ENCODE peak calls at places on chromosome 17, in seven cellular contexts. A is NCI-H1105; L is nephron progenitor cell; G is activated CD4-positive, CD25-positive, alpha-beta regulatory T cell; V is posterior vena cava; C is NCI-H524; O is cardiac fibroblast. D is an unnamed sample.

GRCh38 chr17:73371285-73371684 is 59.5 kb upstream of the CDC42EP4 start:
- DNase-seq in A (no peak), L (no peak), G (no peak), V (no peak), C (no peak), O (peak), D (peak)

GRCh38 chr17:30398328-30399041 is 19.8 kb downstream of the CPD start:
- DNase-seq in A (no peak), L (no peak), G (no peak), V (no peak), C (no peak), O (no peak), D (no peak)

GRCh38 chr17:81809556-81809998 is 5.6 kb downstream of the GCGR start:
- DNase-seq in A (no peak), L (no peak), G (no peak), V (no peak), C (no peak), O (no peak), D (no peak)

GRCh38 chr17:38918129-38918913 is 7.1 kb upstream of the LASP1NB start:
- DNase-seq in A (no peak), L (no peak), G (no peak), V (no peak), C (no peak), O (no peak), D (no peak)

GRCh38 chr17:79330696-79331095 is 256.1 kb downstream of the ENGASE start:
- DNase-seq in A (no peak), L (no peak), G (no peak), V (no peak), C (no peak), O (no peak), D (no peak)

GRCh38 chr17:75103601-75104554 is 5.9 kb upstream of the ARMC7 start:
- DNase-seq in A (no peak), L (no peak), G (no peak), V (no peak), C (no peak), O (no peak), D (no peak)

GRCh38 chr17:83193336-83194188 is 114.2 kb downstream of the METRNL start:
- DNase-seq in A (no peak), L (no peak), G (no peak), V (peak), C (no peak), O (no peak), D (no peak)

GRCh38 chr17:48812001-48812400 is 5.0 kb downstream of the TTLL6 start:
- DNase-seq in A (no peak), L (no peak), G (no peak), V (no peak), C (no peak), O (no peak), D (no peak)

GRCh38 chr17:77396610-77397009 is 255.8 kb downstream of the SEC14L1 start:
- DNase-seq in A (no peak), L (no peak), G (no peak), V (no peak), C (no peak), O (no peak), D (no peak)

GRCh38 chr17:69012895-69013805 is 47.6 kb downstream of the ABCA9 start:
- DNase-seq in A (no peak), L (no peak), G (no peak), V (no peak), C (no peak), O (peak), D (no peak)

GRCh38 chr17:17413821-17414220 is 63.0 kb upstream of the MED9 start:
- DNase-seq in A (no peak), L (no peak), G (no peak), V (peak), C (no peak), O (no peak), D (no peak)

GRCh38 chr17:38911081-38911730 is 14.2 kb upstream of the LASP1NB start:
- DNase-seq in A (no peak), L (no peak), G (no peak), V (peak), C (no peak), O (no peak), D (no peak)

D was measured in LHCN-M2.